ENCODE peak calls at places on chromosome 9, in five cellular contexts. B is ureter; N is GM23248; W is stimulated activated CD4-positive, alpha-beta T cell treated with anti-CD3 and anti-CD28 coated beads, TNF-alpha, amount 100 ng/mL, for 24 hours; H is sciatic nerve. V is an unnamed sample.

GRCh38 chr9:16591092-16591491 is 279.4 kb downstream of the BNC2 start:
- DNase-seq in B (no peak), N (no peak), W (no peak), H (no peak), V (no peak)

GRCh38 chr9:15416880-15417279 is 5.8 kb upstream of the SNAPC3 start:
- DNase-seq in B (no peak), N (peak; percentile 41), W (no peak), H (no peak), V (no peak)

GRCh38 chr9:79572032-79572890 is 496 bp downstream of the TLE4 start:
- DNase-seq in B (peak; percentile 50), N (peak; percentile 89), W (no peak), H (peak; percentile 67), V (peak; percentile 79)

GRCh38 chr9:75612754-75613153 is 277.7 kb upstream of the PCSK5 start:
- DNase-seq in B (no peak), N (no peak), W (no peak), H (no peak), V (no peak)

GRCh38 chr9:16012621-16013020 is 459.8 kb downstream of the CCDC171 start:
- DNase-seq in B (no peak), N (peak; percentile 76), W (no peak), H (no peak), V (no peak)

GRCh38 chr9:114012126-114012525 is 66.0 kb downstream of the AMBP start:
- DNase-seq in B (no peak), N (no peak), W (no peak), H (no peak), V (peak; percentile 28)

GRCh38 chr9:84101892-84102632 is 121.5 kb downstream of the RMI1 start:
- DNase-seq in B (no peak), N (no peak), W (no peak), H (no peak), V (no peak)

GRCh38 chr9:116144038-116144437 is 9.6 kb upstream of the PAPPA start:
- DNase-seq in B (no peak), N (peak; percentile 82), W (no peak), H (no peak), V (no peak)

GRCh38 chr9:97529363-97530076 is 28.1 kb downstream of the TMOD1 start:
- DNase-seq in B (no peak), N (peak; percentile 36), W (no peak), H (no peak), V (no peak)

GRCh38 chr9:41229408-41230401 is 40.6 kb upstream of the ZNG1F start:
- DNase-seq in B (peak; percentile 44), N (peak; percentile 1), W (no peak), H (peak; percentile 62), V (no peak)

GRCh38 chr9:86679979-86680378 is 267.3 kb downstream of the GAS1 start:
- DNase-seq in B (no peak), N (no peak), W (no peak), H (no peak), V (no peak)

GRCh38 chr9:25678846-25679360 is 659 bp upstream of the TUSC1 start:
- DNase-seq in B (no peak), N (peak; percentile 1), W (no peak), H (no peak), V (no peak)

GRCh38 chr9:1051286-1052118 is 1.3 kb downstream of the DMRT2 start:
- DNase-seq in B (no peak), N (peak; percentile 50), W (no peak), H (peak; percentile 70), V (no peak)

V was measured in stimulated activated effector memory CD8-positive, alpha-beta T cell treated with anti-CD3 and anti-CD28 coated beads, Interleukin-12 subunit alpha, Interleukin-12 subunit beta, amount 100 ng/mL, for 72 hours.